ENCODE peak calls at places on chromosomes 5 and 9, in four cellular contexts. One of them, this sample, is unnamed.

GRCh38 chr5:152437861-152438260 is 32.8 kb upstream of the NMUR2 start:
- DNase-seq in heart left ventricle: no peak
- DNase-seq in mammary epithelial cell: no peak
- DNase-seq in HCT116: no peak
- DNase-seq in this sample: no peak

GRCh38 chr5:32446660-32447059 is 2.1 kb upstream of the ZFR start:
- DNase-seq in heart left ventricle: no peak
- DNase-seq in HCT116: no peak
- DNase-seq in mammary epithelial cell: no peak
- DNase-seq in this sample: peak; percentile 71

GRCh38 chr9:92035687-92036410 is 79.4 kb downstream of the SPTLC1 start:
- DNase-seq in mammary epithelial cell: no peak
- DNase-seq in HCT116: no peak
- DNase-seq in heart left ventricle: peak; percentile 34
- DNase-seq in this sample: no peak

GRCh38 chr5:10601246-10602030 is 37.6 kb downstream of the ANKRD33B start:
- DNase-seq in HCT116: peak; percentile 16
- DNase-seq in heart left ventricle: peak; percentile 88
- DNase-seq in mammary epithelial cell: peak; percentile 86
- DNase-seq in this sample: peak; percentile 38

GRCh38 chr5:87780831-87781760 is 368.4 kb upstream of the CCNH start:
- DNase-seq in heart left ventricle: peak; percentile 76
- DNase-seq in mammary epithelial cell: peak; percentile 68
- DNase-seq in HCT116: peak; percentile 76
- DNase-seq in this sample: peak; percentile 81

GRCh38 chr9:127927457-127928231 is 2.9 kb downstream of the PIP5KL1 start:
- DNase-seq in HCT116: peak; percentile 77
- DNase-seq in mammary epithelial cell: peak; percentile 44
- DNase-seq in heart left ventricle: no peak
- DNase-seq in this sample: peak; percentile 61

GRCh38 chr9:88820055-88820454 is 171.2 kb upstream of the S1PR3 start:
- DNase-seq in HCT116: no peak
- DNase-seq in mammary epithelial cell: peak; percentile 33
- DNase-seq in heart left ventricle: no peak
- DNase-seq in this sample: no peak

GRCh38 chr5:143245929-143246561 is 157.4 kb downstream of the NR3C1 start:
- DNase-seq in HCT116: peak; percentile 92
- DNase-seq in heart left ventricle: no peak
- DNase-seq in mammary epithelial cell: peak; percentile 96
- DNase-seq in this sample: peak; percentile 38

GRCh38 chr9:92774274-92774673 is 9.6 kb upstream of the BICD2 start:
- DNase-seq in heart left ventricle: no peak
- DNase-seq in HCT116: no peak
- DNase-seq in mammary epithelial cell: peak; percentile 95
- DNase-seq in this sample: no peak

GRCh38 chr5:52999357-52999949 is 10.3 kb downstream of the ITGA2 start:
- DNase-seq in heart left ventricle: no peak
- DNase-seq in HCT116: no peak
- DNase-seq in mammary epithelial cell: peak; percentile 37
- DNase-seq in this sample: no peak

GRCh38 chr9:111860443-111860842 is 36.2 kb upstream of the UGCG start:
- DNase-seq in heart left ventricle: no peak
- DNase-seq in mammary epithelial cell: no peak
- DNase-seq in HCT116: no peak
- DNase-seq in this sample: no peak

GRCh38 chr5:161149078-161149477 is 297.1 kb upstream of the ATP10B start:
- DNase-seq in heart left ventricle: no peak
- DNase-seq in HCT116: no peak
- DNase-seq in mammary epithelial cell: no peak
- DNase-seq in this sample: no peak

GRCh38 chr9:111501648-111502047 is 17.5 kb upstream of the ECPAS start:
- DNase-seq in heart left ventricle: no peak
- DNase-seq in HCT116: no peak
- DNase-seq in mammary epithelial cell: no peak
- DNase-seq in this sample: no peak

GRCh38 chr5:90921428-90921973 is 362.9 kb downstream of the ADGRV1 start:
- DNase-seq in HCT116: no peak
- DNase-seq in heart left ventricle: no peak
- DNase-seq in mammary epithelial cell: no peak
- DNase-seq in this sample: no peak

GRCh38 chr5:57434227-57434640 is 48.4 kb downstream of the ACTBL2 start:
- DNase-seq in heart left ventricle: peak; percentile 63
- DNase-seq in mammary epithelial cell: no peak
- DNase-seq in HCT116: no peak
- DNase-seq in this sample: peak; percentile 8

GRCh38 chr5:14714706-14715105 is 50.2 kb downstream of the OTULIN start:
- DNase-seq in HCT116: no peak
- DNase-seq in heart left ventricle: no peak
- DNase-seq in mammary epithelial cell: no peak
- DNase-seq in this sample: no peak

DNA sequence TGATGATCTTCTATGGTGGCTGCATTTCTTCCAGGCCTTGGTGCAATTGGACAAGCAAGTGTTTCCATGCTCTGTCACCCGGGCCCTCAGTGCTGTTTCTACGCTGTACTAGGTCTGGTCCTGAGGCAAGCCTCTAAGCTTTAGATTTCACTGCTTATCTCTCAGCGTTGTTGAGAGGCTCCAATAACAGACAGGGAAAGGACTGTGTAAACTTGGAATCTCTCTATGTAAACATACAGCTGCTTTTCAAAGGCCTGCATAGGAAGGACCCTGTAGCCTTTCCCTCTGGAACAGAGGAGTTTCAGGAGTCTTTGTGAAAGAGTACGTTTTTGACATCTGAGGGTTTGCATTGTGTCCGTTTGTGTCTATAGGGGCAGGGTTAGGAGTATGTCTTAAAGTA is 38.6 kb upstream of the NFIB start:
- DNase-seq in mammary epithelial cell: no peak
- DNase-seq in heart left ventricle: no peak
- DNase-seq in HCT116: no peak
- DNase-seq in this sample: no peak
- H3K4me1 ChIP-seq in mammary epithelial cell: peaks cover 48% of the 10 kb centered on the region
- H3K4me1 ChIP-seq in heart left ventricle: peaks cover 62% of the 10 kb centered on the region
- H3K4me1 ChIP-seq in HCT116: no peaks in the 10 kb centered on the region
- H3K4me1 ChIP-seq in this sample: peaks cover 2% of the 10 kb centered on the region

GRCh38 chr9:98961513-98962180 is 17.9 kb downstream of the COL15A1 start:
- DNase-seq in heart left ventricle: no peak
- DNase-seq in HCT116: no peak
- DNase-seq in mammary epithelial cell: no peak
- DNase-seq in this sample: no peak

GRCh38 chr9:98964201-98964600 is 20.5 kb downstream of the COL15A1 start:
- DNase-seq in mammary epithelial cell: no peak
- DNase-seq in heart left ventricle: no peak
- DNase-seq in HCT116: no peak
- DNase-seq in this sample: no peak

GRCh38 chr9:98964911-98965336 is 21.2 kb downstream of the COL15A1 start:
- DNase-seq in HCT116: no peak
- DNase-seq in heart left ventricle: no peak
- DNase-seq in mammary epithelial cell: no peak
- DNase-seq in this sample: no peak

GRCh38 chr9:98962181-98962560 is 18.5 kb downstream of the COL15A1 start:
- DNase-seq in mammary epithelial cell: no peak
- DNase-seq in heart left ventricle: no peak
- DNase-seq in HCT116: no peak
- DNase-seq in this sample: no peak

DNA sequence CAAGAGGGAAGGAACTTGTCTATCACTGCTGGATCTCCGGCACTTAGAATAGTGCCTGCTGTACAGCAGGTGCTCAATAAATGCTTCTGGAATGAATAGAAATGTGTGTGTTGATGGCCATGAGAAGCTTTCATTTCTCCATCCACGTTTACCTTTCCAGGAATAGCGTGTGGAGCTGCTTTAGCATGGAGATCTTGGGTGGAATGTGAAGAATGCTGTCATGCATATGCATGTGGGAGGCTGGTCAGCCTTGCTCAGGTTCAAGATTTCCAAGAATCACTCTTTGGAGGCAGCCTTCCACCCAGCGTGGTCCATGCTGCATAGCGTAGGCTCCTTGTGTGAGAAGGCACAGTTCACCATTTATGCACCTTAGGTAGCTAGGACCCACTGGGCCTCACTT is 19.2 kb downstream of the COL15A1 start:
- DNase-seq in mammary epithelial cell: no peak
- DNase-seq in heart left ventricle: no peak
- DNase-seq in HCT116: no peak
- DNase-seq in this sample: no peak
- H3K4me1 ChIP-seq in mammary epithelial cell: no peaks in the 10 kb centered on the region
- H3K4me1 ChIP-seq in heart left ventricle: peaks cover 89% of the 10 kb centered on the region
- H3K4me1 ChIP-seq in HCT116: no peaks in the 10 kb centered on the region
- H3K4me1 ChIP-seq in this sample: peaks cover 2% of the 10 kb centered on the region

GRCh38 chr5:170494036-170494435 is 9.8 kb upstream of the KCNIP1 start:
- DNase-seq in HCT116: no peak
- DNase-seq in heart left ventricle: no peak
- DNase-seq in mammary epithelial cell: no peak
- DNase-seq in this sample: no peak

GRCh38 chr5:170488576-170488975 is 15.2 kb upstream of the KCNIP1 start:
- DNase-seq in heart left ventricle: no peak
- DNase-seq in mammary epithelial cell: no peak
- DNase-seq in HCT116: no peak
- DNase-seq in this sample: no peak

GRCh38 chr5:170493028-170493820 is 10.6 kb upstream of the KCNIP1 start:
- DNase-seq in mammary epithelial cell: no peak
- DNase-seq in heart left ventricle: no peak
- DNase-seq in HCT116: no peak
- DNase-seq in this sample: no peak

GRCh38 chr5:170490381-170490780 is 13.4 kb upstream of the KCNIP1 start:
- DNase-seq in heart left ventricle: no peak
- DNase-seq in HCT116: no peak
- DNase-seq in mammary epithelial cell: no peak
- DNase-seq in this sample: no peak

DNA sequence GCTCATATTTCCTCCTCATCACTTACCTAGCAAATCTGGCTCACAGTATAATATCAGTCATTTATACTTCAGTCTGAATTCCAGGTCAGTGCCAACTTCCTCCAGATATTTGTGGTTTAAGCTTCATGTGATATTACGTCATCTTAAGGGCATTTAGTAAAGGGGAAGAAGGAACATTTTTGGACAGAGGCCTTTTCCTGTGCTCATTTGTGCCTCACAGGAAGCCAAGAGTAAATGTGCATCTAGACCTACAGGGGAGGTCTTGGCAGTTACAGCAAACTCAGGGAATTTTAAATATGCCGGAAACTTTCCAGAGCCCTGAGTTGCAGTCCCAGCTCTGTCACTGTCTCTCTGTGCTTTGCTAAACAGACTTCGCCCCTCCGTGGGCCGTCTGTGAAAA is 12.3 kb upstream of the KCNIP1 start:
- DNase-seq in heart left ventricle: no peak
- DNase-seq in HCT116: no peak
- DNase-seq in mammary epithelial cell: peak; percentile 68
- DNase-seq in this sample: no peak
- H3K4me1 ChIP-seq in heart left ventricle: peaks cover 16% of the 10 kb centered on the region
- H3K4me1 ChIP-seq in HCT116: peaks cover 3% of the 10 kb centered on the region
- H3K4me1 ChIP-seq in mammary epithelial cell: peaks cover 8% of the 10 kb centered on the region
- H3K4me1 ChIP-seq in this sample: no peaks in the 10 kb centered on the region

DNA sequence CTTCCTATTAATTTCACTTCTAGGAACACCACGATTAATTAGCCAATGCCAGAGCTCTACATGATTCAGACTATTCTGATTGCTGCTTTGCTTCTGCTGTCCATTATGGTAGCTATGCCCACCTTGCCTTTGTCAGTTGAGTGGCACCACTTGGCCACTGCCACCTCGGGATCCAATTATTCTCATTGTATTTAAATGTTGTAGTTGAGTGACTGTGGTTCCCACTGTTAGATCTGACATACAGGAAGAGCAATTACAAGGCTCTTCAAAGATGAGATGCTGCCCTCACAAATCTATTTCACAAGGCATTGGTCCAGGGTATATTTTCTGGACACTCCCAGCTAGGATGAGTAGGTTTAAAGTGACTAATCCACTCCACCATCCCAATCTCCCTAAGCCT is 864.5 kb upstream of the EDIL3 start:
- DNase-seq in HCT116: no peak
- DNase-seq in heart left ventricle: no peak
- DNase-seq in mammary epithelial cell: no peak
- DNase-seq in this sample: no peak
- H3K4me1 ChIP-seq in HCT116: no peaks in the 10 kb centered on the region
- H3K4me1 ChIP-seq in heart left ventricle: no peaks in the 10 kb centered on the region
- H3K4me1 ChIP-seq in mammary epithelial cell: no peaks in the 10 kb centered on the region
- H3K4me1 ChIP-seq in this sample: no peaks in the 10 kb centered on the region

GRCh38 chr9:130864541-130864940 is 29.5 kb downstream of the ABL1 start:
- DNase-seq in heart left ventricle: no peak
- DNase-seq in mammary epithelial cell: no peak
- DNase-seq in HCT116: no peak
- DNase-seq in this sample: no peak

GRCh38 chr9:130862217-130862616 is 27.2 kb downstream of the ABL1 start:
- DNase-seq in mammary epithelial cell: no peak
- DNase-seq in HCT116: no peak
- DNase-seq in heart left ventricle: no peak
- DNase-seq in this sample: no peak

GRCh38 chr9:130860458-130861316 is 25.6 kb downstream of the ABL1 start:
- DNase-seq in HCT116: peak; percentile 26
- DNase-seq in mammary epithelial cell: no peak
- DNase-seq in heart left ventricle: peak; percentile 91
- DNase-seq in this sample: peak; percentile 79

GRCh38 chr9:130861372-130862180 is 26.5 kb downstream of the ABL1 start:
- DNase-seq in heart left ventricle: no peak
- DNase-seq in mammary epithelial cell: no peak
- DNase-seq in HCT116: no peak
- DNase-seq in this sample: no peak

DNA sequence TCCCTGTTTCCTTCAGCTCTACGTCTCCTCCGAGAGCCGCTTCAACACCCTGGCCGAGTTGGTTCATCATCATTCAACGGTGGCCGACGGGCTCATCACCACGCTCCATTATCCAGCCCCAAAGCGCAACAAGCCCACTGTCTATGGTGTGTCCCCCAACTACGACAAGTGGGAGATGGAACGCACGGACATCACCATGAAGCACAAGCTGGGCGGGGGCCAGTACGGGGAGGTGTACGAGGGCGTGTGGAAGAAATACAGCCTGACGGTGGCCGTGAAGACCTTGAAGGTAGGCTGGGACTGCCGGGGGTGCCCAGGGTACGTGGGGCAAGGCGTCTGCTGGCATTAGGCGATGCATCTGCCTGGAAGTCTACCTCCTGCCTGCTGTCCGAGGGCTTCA is 27.7 kb downstream of the ABL1 start:
- DNase-seq in heart left ventricle: no peak
- DNase-seq in mammary epithelial cell: no peak
- DNase-seq in HCT116: no peak
- DNase-seq in this sample: no peak
- H3K4me1 ChIP-seq in heart left ventricle: peaks cover 59% of the 10 kb centered on the region
- H3K4me1 ChIP-seq in mammary epithelial cell: peaks cover 22% of the 10 kb centered on the region
- H3K4me1 ChIP-seq in HCT116: peaks cover 3% of the 10 kb centered on the region
- H3K4me1 ChIP-seq in this sample: no peaks in the 10 kb centered on the region